ENCODE peak calls at places on chromosomes 13 and 19, in five cellular contexts. One of them, this sample, is unnamed.

GRCh38 chr13:26011996-26012688 is 39.7 kb downstream of the SHISA2 start:
- DNase-seq in non-pigmented ciliary epithelial cell: no peak
- DNase-seq in fibroblast of the conjunctiva: no peak
- DNase-seq in WERI-Rb-1: no peak
- DNase-seq in GM23338: peak
- DNase-seq in this sample: no peak

GRCh38 chr19:47305309-47305751 is 4.3 kb upstream of the C5AR1 start:
- DNase-seq in non-pigmented ciliary epithelial cell: peak
- DNase-seq in fibroblast of the conjunctiva: peak
- DNase-seq in WERI-Rb-1: peak
- DNase-seq in GM23338: peak
- DNase-seq in this sample: no peak

GRCh38 chr19:6125571-6125989 is 9.9 kb upstream of the ACSBG2 start:
- DNase-seq in non-pigmented ciliary epithelial cell: no peak
- DNase-seq in fibroblast of the conjunctiva: peak
- DNase-seq in WERI-Rb-1: peak
- DNase-seq in GM23338: peak
- DNase-seq in this sample: peak

GRCh38 chr19:7860902-7861618 is 13.1 kb downstream of the PRR36 start:
- DNase-seq in non-pigmented ciliary epithelial cell: no peak
- DNase-seq in fibroblast of the conjunctiva: no peak
- DNase-seq in WERI-Rb-1: no peak
- DNase-seq in GM23338: peak
- DNase-seq in this sample: no peak

GRCh38 chr19:18086590-18087138 is at the start of gene IL12RB1:
- DNase-seq in non-pigmented ciliary epithelial cell: no peak
- DNase-seq in fibroblast of the conjunctiva: no peak
- DNase-seq in WERI-Rb-1: no peak
- DNase-seq in GM23338: no peak
- DNase-seq in this sample: no peak

GRCh38 chr19:6011206-6011605 is 33.3 kb upstream of the RANBP3 start:
- DNase-seq in non-pigmented ciliary epithelial cell: no peak
- DNase-seq in fibroblast of the conjunctiva: no peak
- DNase-seq in WERI-Rb-1: no peak
- DNase-seq in GM23338: no peak
- DNase-seq in this sample: no peak

GRCh38 chr13:74979703-74980102 is 502.3 kb downstream of the TBC1D4 start:
- DNase-seq in non-pigmented ciliary epithelial cell: no peak
- DNase-seq in fibroblast of the conjunctiva: no peak
- DNase-seq in WERI-Rb-1: peak
- DNase-seq in GM23338: no peak
- DNase-seq in this sample: no peak

GRCh38 chr19:30069535-30070197 is 127.6 kb downstream of the URI1 start:
- DNase-seq in non-pigmented ciliary epithelial cell: no peak
- DNase-seq in fibroblast of the conjunctiva: no peak
- DNase-seq in WERI-Rb-1: peak
- DNase-seq in GM23338: no peak
- DNase-seq in this sample: no peak

GRCh38 chr19:39078436-39079200 is 5.5 kb upstream of the ACP7 start:
- DNase-seq in non-pigmented ciliary epithelial cell: peak
- DNase-seq in fibroblast of the conjunctiva: peak
- DNase-seq in WERI-Rb-1: no peak
- DNase-seq in GM23338: no peak
- DNase-seq in this sample: no peak

GRCh38 chr13:101875091-101875490 is 422.6 kb downstream of the ITGBL1 start:
- DNase-seq in non-pigmented ciliary epithelial cell: no peak
- DNase-seq in fibroblast of the conjunctiva: no peak
- DNase-seq in WERI-Rb-1: no peak
- DNase-seq in GM23338: no peak
- DNase-seq in this sample: no peak

GRCh38 chr13:50678464-50679162 is 164.9 kb downstream of the DLEU7 start:
- DNase-seq in non-pigmented ciliary epithelial cell: peak
- DNase-seq in fibroblast of the conjunctiva: no peak
- DNase-seq in WERI-Rb-1: no peak
- DNase-seq in GM23338: no peak
- DNase-seq in this sample: no peak